ENCODE peak calls at places on chromosomes 5 and 9, in six cellular contexts. One of them, this sample, is unnamed.
A peak's percentile ranks its signal among the peaks of the same experiment; 100 is the strongest.

GRCh38 chr9:119868694-119869093 is 499.5 kb upstream of the BRINP1 start:
- DNase-seq in HCT116: no peak
- DNase-seq in HepG2: no peak
- DNase-seq in GM12878: no peak
- DNase-seq in K562: no peak
- DNase-seq in H1: no peak
- DNase-seq in this sample: no peak

GRCh38 chr9:22084336-22085035 is 75.4 kb upstream of the CDKN2B start:
- DNase-seq in HCT116: peak; percentile 74
- DNase-seq in H1: no peak
- DNase-seq in HepG2: peak; percentile 7
- DNase-seq in K562: no peak
- DNase-seq in GM12878: no peak
- DNase-seq in this sample: peak; percentile 80

GRCh38 chr9:112380771-112381181 is 868 bp downstream of the HSDL2 start:
- DNase-seq in K562: peak; percentile 16
- DNase-seq in HepG2: peak; percentile 42
- DNase-seq in HCT116: no peak
- DNase-seq in H1: no peak
- DNase-seq in GM12878: peak; percentile 34
- DNase-seq in this sample: no peak

GRCh38 chr5:163503106-163504090 is 2.0 kb upstream of the MAT2B start:
- DNase-seq in K562: peak; percentile 64
- DNase-seq in HepG2: peak; percentile 67
- DNase-seq in H1: peak; percentile 80
- DNase-seq in HCT116: peak; percentile 69
- DNase-seq in GM12878: peak; percentile 43
- DNase-seq in this sample: peak; percentile 86

GRCh38 chr9:121303456-121304451 is 35.8 kb downstream of the GSN start:
- DNase-seq in HepG2: no peak
- DNase-seq in HCT116: no peak
- DNase-seq in GM12878: no peak
- DNase-seq in H1: no peak
- DNase-seq in K562: no peak
- DNase-seq in this sample: no peak

GRCh38 chr5:129358069-129358468 is 102.0 kb upstream of the ADAMTS19 start:
- DNase-seq in HepG2: no peak
- DNase-seq in H1: no peak
- DNase-seq in GM12878: no peak
- DNase-seq in K562: no peak
- DNase-seq in HCT116: no peak
- DNase-seq in this sample: no peak

GRCh38 chr9:114906922-114907571 is 23.3 kb downstream of the TNFSF8 start:
- DNase-seq in K562: no peak
- DNase-seq in HCT116: peak; percentile 38
- DNase-seq in H1: peak; percentile 63
- DNase-seq in HepG2: peak; percentile 55
- DNase-seq in GM12878: no peak
- DNase-seq in this sample: peak; percentile 78

GRCh38 chr9:130128782-130129424 is 43.3 kb upstream of the NCS1 start:
- DNase-seq in HepG2: no peak
- DNase-seq in HCT116: no peak
- DNase-seq in K562: no peak
- DNase-seq in GM12878: peak; percentile 79
- DNase-seq in H1: no peak
- DNase-seq in this sample: peak; percentile 22

DNA sequence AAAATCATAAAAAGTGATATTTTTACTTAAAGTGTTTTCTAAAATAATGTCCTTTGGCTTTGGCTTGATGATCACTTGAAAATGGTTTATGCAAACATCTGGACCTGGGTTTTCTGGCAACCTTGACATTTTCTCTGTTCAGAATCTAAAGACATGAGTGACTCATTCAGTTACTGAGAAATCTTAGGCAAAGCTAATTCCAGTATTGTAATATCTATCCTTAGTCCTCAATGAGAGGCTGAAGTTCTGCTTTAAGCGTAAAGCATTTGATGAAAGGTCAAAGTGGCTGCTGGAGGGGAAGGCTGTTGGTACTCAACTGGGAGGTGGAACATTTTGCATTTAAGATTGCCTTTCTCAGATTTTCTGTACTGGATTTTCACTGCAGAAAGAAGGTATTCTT is 2.3 kb downstream of the MAN2A1 start:
- DNase-seq in GM12878: no peak
- DNase-seq in K562: no peak
- DNase-seq in H1: no peak
- DNase-seq in HCT116: no peak
- DNase-seq in HepG2: no peak
- DNase-seq in this sample: peak; percentile 14
- TF ChIP-seq MAX in GM12878: no peak
- TF ChIP-seq MAX in K562: no peak
- TF ChIP-seq MAX in H1: no peak
- TF ChIP-seq MAX in HCT116: no peak
- TF ChIP-seq MAX in HepG2: no peak
- TF ChIP-seq MAX in this sample: no peak

GRCh38 chr5:83342475-83342874 is 129.1 kb upstream of the VCAN start:
- DNase-seq in HepG2: no peak
- DNase-seq in K562: no peak
- DNase-seq in H1: no peak
- DNase-seq in GM12878: no peak
- DNase-seq in HCT116: no peak
- DNase-seq in this sample: no peak
- H2AFZ ChIP-seq in HepG2: no peak overlapping the region
- H2AFZ ChIP-seq in K562: no peak overlapping the region
- H2AFZ ChIP-seq in H1: no peak overlapping the region
- H2AFZ ChIP-seq in GM12878: no peak overlapping the region
- H2AFZ ChIP-seq in HCT116: no peak overlapping the region
- H2AFZ ChIP-seq in this sample: no peak overlapping the region

GRCh38 chr5:139393497-139394122 is 1.3 kb downstream of the PROB1 start:
- DNase-seq in HepG2: no peak
- DNase-seq in H1: no peak
- DNase-seq in GM12878: no peak
- DNase-seq in HCT116: no peak
- DNase-seq in K562: no peak
- DNase-seq in this sample: no peak

GRCh38 chr5:139394123-139394653 is 716 bp downstream of the PROB1 start:
- DNase-seq in GM12878: no peak
- DNase-seq in HCT116: no peak
- DNase-seq in HepG2: no peak
- DNase-seq in H1: no peak
- DNase-seq in K562: no peak
- DNase-seq in this sample: peak; percentile 34

GRCh38 chr5:139392324-139392677 is 2.6 kb upstream of the MZB1 start:
- DNase-seq in HepG2: no peak
- DNase-seq in H1: no peak
- DNase-seq in HCT116: no peak
- DNase-seq in K562: no peak
- DNase-seq in GM12878: no peak
- DNase-seq in this sample: no peak

GRCh38 chr5:139391570-139392323 is 2.0 kb upstream of the MZB1 start:
- DNase-seq in GM12878: no peak
- DNase-seq in HepG2: no peak
- DNase-seq in K562: no peak
- DNase-seq in HCT116: no peak
- DNase-seq in H1: no peak
- DNase-seq in this sample: no peak

DNA sequence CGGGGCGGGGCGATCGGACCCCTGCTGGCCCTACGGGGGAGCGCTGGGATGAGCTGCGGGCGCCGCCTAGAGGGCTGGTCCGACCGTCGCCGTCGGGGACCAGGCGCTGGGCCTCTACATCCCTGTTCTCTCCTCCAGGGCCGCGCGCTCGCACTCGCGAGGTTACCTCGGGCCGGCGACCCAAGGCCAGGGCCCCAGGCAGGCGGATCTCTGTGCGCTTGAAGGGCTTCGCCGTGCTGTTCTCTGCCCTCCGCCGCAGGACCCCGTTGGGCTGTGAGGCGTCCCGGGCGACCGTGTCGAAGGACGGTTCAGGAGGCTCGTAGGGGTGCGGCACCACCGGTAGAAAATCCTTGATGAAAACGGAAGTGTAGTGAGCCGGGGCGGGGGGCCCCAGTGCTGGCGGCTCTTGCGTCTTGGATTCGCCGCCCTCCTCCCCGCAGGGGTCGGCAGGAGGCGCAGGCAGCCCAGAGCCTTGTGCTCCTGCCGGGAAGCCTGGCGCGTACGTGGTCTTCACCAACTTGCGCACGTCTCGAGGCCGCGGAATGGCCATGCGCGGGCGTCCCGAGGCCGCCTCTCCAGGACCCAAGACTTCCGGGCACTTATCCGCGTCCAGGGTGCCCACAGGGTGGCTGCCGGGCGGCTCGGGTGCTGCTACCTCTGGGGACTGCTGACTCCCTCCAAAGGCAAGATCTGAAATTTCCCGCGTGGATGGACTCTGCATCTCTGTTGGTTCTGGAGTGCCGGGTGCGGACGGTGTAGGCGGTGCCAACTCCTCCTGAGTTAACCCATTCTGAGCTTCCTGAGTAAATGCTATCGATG is 2.0 kb downstream of the PROB1 start:
- DNase-seq in H1: no peak
- DNase-seq in HCT116: peak; percentile 66
- DNase-seq in GM12878: no peak
- DNase-seq in K562: no peak
- DNase-seq in HepG2: no peak
- DNase-seq in this sample: peak; percentile 57
- TF ChIP-seq EZH2 in H1: no peak
- TF ChIP-seq EZH2 in HCT116: no peak
- TF ChIP-seq EZH2 in GM12878: no peak
- TF ChIP-seq EZH2 in K562: no peak
- TF ChIP-seq EZH2 in HepG2: no peak
- TF ChIP-seq EZH2 in this sample: no peak

GRCh38 chr5:14492341-14492964 is 89.1 kb upstream of the OTULINL start:
- DNase-seq in GM12878: no peak
- DNase-seq in K562: no peak
- DNase-seq in HCT116: no peak
- DNase-seq in HepG2: no peak
- DNase-seq in H1: no peak
- DNase-seq in this sample: no peak
- TF ChIP-seq MAX in GM12878: no peak
- TF ChIP-seq MAX in K562: no peak
- TF ChIP-seq MAX in HCT116: no peak
- TF ChIP-seq MAX in HepG2: no peak
- TF ChIP-seq MAX in H1: no peak
- TF ChIP-seq MAX in this sample: no peak